ENCODE peak calls at places on chromosomes 16 and 17, in nine cellular contexts. P is left ventricle myocardium inferior; X is activated CD8-positive, alpha-beta T cell treated with anti-CD3 and anti-CD28 coated beads for 36 hours; L is heart right ventricle; N is thyroid gland; F is transverse colon; D is GM10248; Q is GM20000; G is PC-3. E is an unnamed sample.
A peak's percentile ranks its signal among the peaks of the same experiment; 100 is the strongest.

GRCh38 chr16:88618182-88618955 is 20.0 kb upstream of the IL17C start:
- DNase-seq in P (no peak), X (no peak), L (no peak), N (no peak), F (no peak), D (no peak), Q (no peak), G (no peak), E (no peak)

GRCh38 chr17:39979865-39980401 is 674 bp upstream of the PSMD3 start:
- DNase-seq in P (no peak), X (peak; percentile 10), L (no peak), N (peak; percentile 6), F (peak; percentile 23), D (no peak), Q (peak; percentile 22), G (no peak), E (no peak)

GRCh38 chr16:48535831-48536599 is 74.0 kb downstream of the N4BP1 start:
- DNase-seq in P (peak; percentile 62), X (peak; percentile 55), L (peak; percentile 50), N (peak; percentile 27), F (peak; percentile 36), D (peak; percentile 79), Q (peak; percentile 75), G (no peak), E (no peak)

GRCh38 chr16:71894229-71894920 is 956 bp upstream of the IST1 start:
- DNase-seq in P (peak; percentile 37), X (peak; percentile 59), L (peak; percentile 49), N (peak; percentile 43), F (peak; percentile 53), D (no peak), Q (no peak), G (peak; percentile 59), E (peak; percentile 23)

GRCh38 chr17:74864866-74865395 is 5.2 kb upstream of the GRIN2C start:
- DNase-seq in P (peak; percentile 75), X (peak; percentile 83), L (peak; percentile 71), N (peak; percentile 77), F (peak; percentile 79), D (peak; percentile 85), Q (peak; percentile 86), G (peak; percentile 82), E (peak; percentile 85)

GRCh38 chr16:49011807-49012345 is 269.8 kb downstream of the CBLN1 start:
- DNase-seq in P (no peak), X (no peak), L (no peak), N (peak; percentile 50), F (no peak), D (no peak), Q (no peak), G (no peak), E (no peak)

GRCh38 chr17:65457635-65458257 is 103.7 kb downstream of the AXIN2 start:
- DNase-seq in P (no peak), X (no peak), L (no peak), N (no peak), F (no peak), D (no peak), Q (no peak), G (no peak), E (no peak)

GRCh38 chr16:83409347-83409746 is 398.4 kb upstream of the HSBP1 start:
- DNase-seq in P (no peak), X (no peak), L (no peak), N (no peak), F (no peak), D (no peak), Q (no peak), G (no peak), E (no peak)

GRCh38 chr17:46035112-46035818 is 36.2 kb downstream of the STH start:
- DNase-seq in P (no peak), X (peak; percentile 58), L (no peak), N (no peak), F (no peak), D (no peak), Q (peak; percentile 53), G (no peak), E (no peak)

GRCh38 chr17:51032850-51033249 is 87.8 kb downstream of the SPAG9 start:
- DNase-seq in P (no peak), X (no peak), L (no peak), N (no peak), F (no peak), D (no peak), Q (no peak), G (peak; percentile 33), E (no peak)

GRCh38 chr17:20206068-20206467 is 196.9 kb downstream of the SPECC1 start:
- DNase-seq in P (no peak), X (peak; percentile 78), L (no peak), N (no peak), F (no peak), D (no peak), Q (no peak), G (peak; percentile 20), E (no peak)

GRCh38 chr17:58995247-58995940 is 111.3 kb downstream of the TRIM37 start:
- DNase-seq in P (no peak), X (no peak), L (no peak), N (no peak), F (no peak), D (no peak), Q (no peak), G (no peak), E (no peak)

GRCh38 chr16:53558665-53559064 is 55.7 kb upstream of the AKTIP start:
- DNase-seq in P (peak; percentile 35), X (no peak), L (peak; percentile 16), N (no peak), F (no peak), D (no peak), Q (no peak), G (no peak), E (no peak)

GRCh38 chr16:15976929-15977637 is 27.7 kb downstream of the ABCC1 start:
- DNase-seq in P (no peak), X (no peak), L (no peak), N (no peak), F (no peak), D (no peak), Q (no peak), G (no peak), E (no peak)

DNA sequence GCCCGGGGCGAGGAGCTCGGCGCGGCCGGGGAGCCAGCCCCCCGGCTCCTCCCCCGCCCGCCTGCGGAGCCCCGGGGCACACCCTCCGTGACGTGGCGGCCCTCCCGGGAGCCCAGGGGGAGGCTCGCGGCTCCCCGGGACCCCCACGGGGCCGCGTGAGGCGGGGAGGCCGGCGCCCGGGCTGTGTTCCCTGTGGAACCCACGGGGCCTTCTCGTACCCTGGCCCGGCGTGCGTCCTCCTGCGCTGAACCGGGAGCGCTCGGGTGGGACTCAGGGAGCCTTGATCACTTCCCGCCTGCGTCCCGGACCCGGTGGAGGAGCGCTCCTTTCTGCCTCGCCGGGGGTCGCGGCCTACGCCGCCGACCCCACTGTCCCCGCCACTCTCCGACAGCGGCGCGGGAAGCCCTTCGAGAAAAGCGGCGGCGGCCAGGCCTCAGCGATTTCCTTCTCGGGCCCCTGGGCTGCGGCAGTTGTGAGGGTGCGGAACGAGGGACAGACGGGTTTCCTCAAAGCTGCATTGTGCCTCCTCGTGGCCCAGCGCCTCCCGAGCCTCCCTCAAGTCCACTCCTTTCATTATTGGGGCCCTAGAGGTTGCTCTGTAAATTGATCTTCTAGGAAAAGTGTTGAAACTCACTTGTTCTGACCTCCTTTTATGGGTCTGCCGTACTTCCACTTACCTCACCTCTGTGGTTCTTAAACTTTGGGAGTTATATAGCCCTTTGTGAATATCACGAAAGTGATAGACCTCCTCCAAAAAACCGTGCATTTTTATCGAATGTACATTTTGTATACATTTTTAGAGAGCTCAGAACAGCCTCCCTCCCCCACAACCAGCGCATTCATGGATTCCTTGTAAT is 597 bp downstream of the LIG3 start:
- DNase-seq in P (peak; percentile 76), X (peak; percentile 84), L (peak; percentile 68), N (peak; percentile 71), F (peak; percentile 78), D (peak; percentile 93), Q (peak; percentile 96), G (peak; percentile 60), E (peak; percentile 52)
- TF ChIP-seq CTCF in P (peak; percentile 55), X (peak; percentile 47), L (peak; percentile 56), N (no peak), F (peak; percentile 57), D (peak; percentile 69), Q (peak; percentile 33), G (peak; percentile 51), E (peak; percentile 56)

GRCh38 chr16:66742409-66742808 is 9.0 kb downstream of the DYNC1LI2 start:
- DNase-seq in P (no peak), X (no peak), L (no peak), N (no peak), F (no peak), D (no peak), Q (no peak), G (no peak), E (no peak)

GRCh38 chr16:66740533-66740932 is 10.9 kb downstream of the DYNC1LI2 start:
- DNase-seq in P (no peak), X (no peak), L (peak; percentile 26), N (no peak), F (peak; percentile 65), D (no peak), Q (no peak), G (peak; percentile 32), E (no peak)

GRCh38 chr16:66741131-66741900 is 10.1 kb downstream of the DYNC1LI2 start:
- DNase-seq in P (peak; percentile 88), X (no peak), L (peak; percentile 97), N (peak; percentile 94), F (peak; percentile 89), D (no peak), Q (no peak), G (peak; percentile 74), E (peak; percentile 50)

GRCh38 chr16:66741971-66742396 is 9.4 kb downstream of the DYNC1LI2 start:
- DNase-seq in P (no peak), X (no peak), L (peak; percentile 23), N (no peak), F (no peak), D (no peak), Q (no peak), G (no peak), E (no peak)

GRCh38 chr16:66740010-66740409 is 11.4 kb downstream of the DYNC1LI2 start:
- DNase-seq in P (no peak), X (peak; percentile 61), L (no peak), N (no peak), F (peak; percentile 32), D (peak; percentile 64), Q (peak; percentile 60), G (peak; percentile 42), E (peak; percentile 33)
- TF ChIP-seq CTCF in P (peak; percentile 63), X (peak; percentile 66), L (peak; percentile 59), N (no peak), F (peak; percentile 62), D (no peak), Q (peak; percentile 23), G (peak; percentile 74), E (peak; percentile 75)

DNA sequence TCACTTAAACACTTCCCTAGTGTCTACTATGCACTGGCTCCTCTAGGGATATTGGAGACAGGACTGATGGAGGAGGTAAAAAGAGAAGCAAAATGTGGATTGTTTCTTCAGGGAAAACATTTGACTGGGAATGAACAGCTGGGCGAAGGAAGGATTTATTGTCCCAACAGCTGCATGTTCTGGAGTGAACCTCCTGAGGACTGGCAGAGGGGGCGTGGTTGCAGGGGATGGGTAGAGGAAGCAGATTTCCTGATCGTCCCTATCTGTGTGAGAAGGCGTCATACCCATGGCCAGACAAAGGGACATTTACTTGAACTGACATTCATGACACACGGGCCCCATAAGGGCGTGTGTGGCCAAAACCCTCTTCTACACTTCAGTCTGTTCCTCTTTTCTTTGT is 321.5 kb downstream of the MAP2K4 start:
- DNase-seq in P (no peak), X (no peak), L (no peak), N (no peak), F (no peak), D (no peak), Q (no peak), G (no peak), E (no peak)
- TF ChIP-seq CTCF in P (no peak), X (no peak), L (no peak), N (no peak), F (no peak), D (no peak), Q (no peak), G (no peak), E (no peak)

GRCh38 chr17:38848557-38848891 is 5.0 kb downstream of the RPL23 start:
- DNase-seq in P (no peak), X (no peak), L (no peak), N (no peak), F (no peak), D (no peak), Q (no peak), G (no peak), E (no peak)
- TF ChIP-seq CTCF in P (no peak), X (no peak), L (no peak), N (no peak), F (no peak), D (no peak), Q (no peak), G (no peak), E (no peak)

E was measured in neural crest cell.